ENCODE peak calls at places on chromosomes 13 and 19, in five cellular contexts. O, H, E, V and T are unnamed samples. For H3K9me3, the result is how much of the 10 kb centered on the place peaks cover.

GRCh38 chr13:51801631-51802099 is 2.3 kb downstream of the DHRS12 start:
- DNase-seq in H (peak), E (no peak), O (peak), V (no peak), T (no peak)

GRCh38 chr19:33390908-33391630 is 17.6 kb downstream of the CEBPG start:
- DNase-seq in E (no peak), V (no peak), H (no peak), O (peak), T (no peak)

GRCh38 chr19:17868669-17869068 is 3.1 kb upstream of the SLC5A5 start:
- DNase-seq in O (no peak), H (no peak), V (no peak), E (no peak), T (peak)

GRCh38 chr19:4061178-4061682 is 5.5 kb downstream of the ZBTB7A start:
- DNase-seq in H (peak), O (peak), E (no peak), V (peak), T (no peak)

GRCh38 chr19:3646336-3647092 is 19.9 kb upstream of the CACTIN start:
- DNase-seq in H (no peak), E (no peak), O (no peak), V (no peak), T (no peak)

GRCh38 chr13:110915874-110916670 is 1.2 kb upstream of the ANKRD10 start:
- DNase-seq in E (no peak), H (no peak), V (no peak), O (no peak), T (no peak)

GRCh38 chr13:114067886-114068722 is 64.3 kb downstream of the RASA3 start:
- DNase-seq in V (no peak), H (no peak), O (peak), E (no peak), T (no peak)

GRCh38 chr19:47752440-47753211 is 7.3 kb downstream of the NOP53 start:
- DNase-seq in O (no peak), V (no peak), H (no peak), E (no peak), T (no peak)

GRCh38 chr19:34588249-34588648 is 88.7 kb downstream of the SCGB2B2 start:
- DNase-seq in V (no peak), O (no peak), E (no peak), H (no peak), T (no peak)

GRCh38 chr19:7549749-7550148 is 14.2 kb downstream of the PNPLA6 start:
- DNase-seq in H (no peak), O (no peak), V (no peak), E (no peak), T (no peak)

GRCh38 chr19:37565370-37565669 is 29.3 kb downstream of the ZNF571 start:
- DNase-seq in O (no peak), H (no peak), V (no peak), E (no peak), T (no peak)

GRCh38 chr19:37563518-37563917 is 31.1 kb downstream of the ZNF571 start:
- DNase-seq in V (no peak), O (no peak), H (no peak), E (no peak), T (no peak)

DNA sequence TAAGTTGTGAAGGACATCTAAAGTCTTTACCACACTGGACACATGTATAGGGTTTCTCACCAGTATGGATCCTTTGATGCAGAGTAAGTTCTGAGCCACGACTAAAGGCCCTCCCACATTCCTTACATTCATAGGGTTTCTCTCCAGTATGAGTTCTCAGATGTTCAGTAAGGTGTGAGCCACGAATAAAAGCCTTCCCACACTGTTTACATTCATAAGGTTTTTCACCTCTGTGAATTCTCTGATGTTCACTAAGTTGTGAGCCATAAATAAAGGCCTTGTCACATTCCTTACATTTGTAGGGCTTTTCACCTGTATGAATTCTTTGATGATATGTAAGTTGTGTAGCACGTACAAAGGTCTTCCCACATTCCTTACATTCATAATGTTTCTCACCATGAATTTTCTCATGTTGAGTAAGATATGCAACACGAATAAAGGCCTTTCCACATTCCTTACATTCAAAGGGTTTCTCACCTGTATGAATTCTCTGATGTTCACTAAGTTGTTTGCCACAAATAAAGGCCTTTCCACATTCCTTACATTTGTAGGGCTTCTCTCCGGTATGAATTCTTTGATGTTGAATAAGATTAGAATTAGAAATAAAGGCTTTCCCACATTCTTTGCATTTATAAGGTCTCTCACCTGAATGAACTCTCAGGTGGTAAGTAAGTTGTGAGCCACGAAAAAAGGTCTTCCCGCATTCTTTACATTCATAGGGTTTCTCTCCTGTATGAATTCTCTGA is 29.8 kb downstream of the ZNF571 start:
- DNase-seq in O (no peak), E (no peak), V (no peak), H (no peak), T (no peak)
- H3K9me3 ChIP-seq in O (under half), E (under half), V (half or more), H (under half), T (half or more)

DNA sequence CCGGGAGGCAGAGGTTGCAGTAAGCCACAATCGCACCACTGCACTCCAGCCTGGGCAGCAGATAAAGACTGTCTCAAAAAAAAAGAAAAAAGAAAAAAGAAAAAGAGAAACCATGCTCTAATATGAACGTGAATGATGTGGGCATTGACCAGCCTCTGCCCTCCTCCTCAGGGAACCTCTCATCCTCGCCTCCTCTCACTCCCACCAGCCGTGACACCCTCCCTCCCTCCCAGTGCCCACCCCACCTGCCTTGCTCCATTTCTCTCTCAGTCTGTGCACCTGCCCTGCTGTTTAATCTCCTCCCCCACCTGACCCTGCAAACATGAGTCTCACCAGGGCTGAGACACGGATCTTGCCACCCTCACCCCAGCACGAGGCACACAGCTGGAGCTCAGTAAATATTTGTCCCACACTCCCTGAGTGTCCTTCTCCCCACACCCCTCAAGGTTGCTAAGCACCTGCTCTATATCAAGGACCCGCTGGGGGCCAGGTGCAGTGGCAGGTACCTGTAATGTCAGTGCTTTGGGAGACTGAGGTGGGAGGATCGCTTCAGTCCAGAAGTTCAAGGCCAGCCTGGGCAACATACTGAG is 7.5 kb upstream of the BCAT2 start:
- DNase-seq in V (no peak), H (peak), O (no peak), E (no peak), T (no peak)
- H3K9me3 ChIP-seq in V (under half), H (under half), O (under half), E (under half), T (under half)

GRCh38 chr19:58107778-58108545 is 9.9 kb upstream of the ZSCAN18 start:
- DNase-seq in O (no peak), V (no peak), H (no peak), E (no peak), T (no peak)
- H3K9me3 ChIP-seq in O (half or more), V (under half), H (under half), E (under half), T (half or more)

DNA sequence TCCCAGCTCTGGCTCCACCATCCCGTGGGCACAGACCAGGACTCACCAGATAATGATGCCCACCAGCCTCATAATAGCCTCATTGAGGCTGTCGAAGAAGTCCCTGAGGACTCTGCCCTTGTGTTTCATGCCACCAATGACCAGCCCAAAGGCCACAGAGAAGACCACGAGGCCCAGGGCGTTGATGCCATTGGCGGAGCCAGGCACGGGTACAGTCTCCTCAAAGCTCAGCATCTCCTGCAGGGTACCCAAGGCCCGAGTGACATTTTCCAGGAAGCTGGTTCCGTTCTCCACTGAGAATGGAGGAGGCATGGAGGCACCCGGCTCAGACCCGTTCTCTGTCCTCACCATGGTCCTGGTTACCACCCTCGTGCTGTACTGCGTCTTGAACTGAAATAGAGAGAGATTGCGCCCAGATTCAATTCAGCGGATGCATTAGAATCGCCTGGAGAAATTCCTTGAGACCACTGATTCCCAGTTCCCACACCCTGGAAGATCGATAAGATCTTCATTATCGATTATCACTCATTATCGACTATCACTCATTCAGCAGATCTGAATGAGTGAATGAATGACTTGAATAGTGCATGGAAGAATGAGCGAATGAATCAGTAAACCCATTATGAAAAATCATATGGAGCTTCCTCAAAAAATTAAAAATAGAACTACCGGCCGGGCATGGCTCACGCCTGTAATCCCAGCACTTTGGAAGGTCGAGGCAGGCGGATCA is 17.5 kb downstream of the SLC1A6 start:
- DNase-seq in H (no peak), E (no peak), V (no peak), O (no peak), T (no peak)
- H3K9me3 ChIP-seq in H (under half), E (under half), V (under half), O (under half), T (half or more)

DNA sequence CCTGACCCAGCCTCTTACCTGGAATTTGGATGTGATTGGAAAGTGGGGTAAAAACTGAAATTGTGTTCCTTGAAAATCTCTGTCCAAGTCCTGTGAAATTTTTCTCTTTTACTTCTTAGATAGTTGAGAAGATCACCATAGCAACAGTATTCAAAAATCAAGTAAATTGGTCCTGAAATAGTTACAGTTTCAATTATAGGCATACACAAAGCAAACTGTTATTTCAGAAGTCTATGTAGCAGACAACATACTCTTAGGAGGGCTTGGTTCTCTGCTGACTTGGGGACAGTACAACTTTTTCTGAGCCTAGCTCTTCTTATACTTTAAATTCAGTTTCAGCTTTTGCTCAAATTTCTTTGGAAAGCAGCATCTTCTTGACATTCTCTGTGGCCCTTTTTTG is 38.6 kb upstream of the URAD start:
- DNase-seq in O (no peak), H (no peak), V (no peak), E (no peak), T (no peak)
- H3K9me3 ChIP-seq in O (under half), H (under half), V (under half), E (under half), T (under half)

GRCh38 chr19:50266041-50266440 is 62.6 kb downstream of the MYH14 start:
- DNase-seq in V (no peak), E (no peak), O (no peak), H (no peak), T (no peak)

GRCh38 chr19:50269653-50270052 is 59.5 kb downstream of the KCNC3 start:
- DNase-seq in V (no peak), E (no peak), H (no peak), O (no peak), T (no peak)

GRCh38 chr19:50266896-50267295 is 62.3 kb downstream of the KCNC3 start:
- DNase-seq in O (no peak), E (no peak), V (no peak), H (peak), T (peak)

GRCh38 chr19:50268046-50268445 is 61.1 kb downstream of the KCNC3 start:
- DNase-seq in H (no peak), O (no peak), V (no peak), E (no peak), T (no peak)

DNA sequence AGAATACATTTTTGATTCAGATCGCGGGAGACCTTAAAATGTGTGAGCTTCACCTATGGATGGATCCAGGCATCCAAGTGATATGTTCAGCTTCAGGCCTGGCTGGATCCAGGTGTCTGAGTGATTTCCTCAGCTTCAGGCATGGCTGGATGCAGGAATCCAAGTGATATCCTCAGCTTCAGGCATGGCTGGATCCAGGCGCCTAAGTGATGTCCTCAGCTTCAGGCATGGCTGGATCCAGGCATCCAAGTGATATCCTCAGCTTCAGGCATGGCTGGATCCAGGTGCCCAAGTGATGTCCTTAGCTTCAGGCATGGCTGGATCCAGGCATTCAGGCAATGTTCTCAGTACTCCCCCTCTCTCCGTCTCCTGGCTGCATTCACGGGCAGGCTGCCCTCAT is 60.7 kb downstream of the KCNC3 start:
- DNase-seq in H (no peak), V (no peak), E (no peak), O (no peak), T (no peak)
- H3K9me3 ChIP-seq in H (under half), V (under half), E (under half), O (under half), T (under half)